ENCODE peak calls at places on chromosomes 6 and 20, in four cellular contexts. One of them, this sample, is unnamed.

GRCh38 chr6:170452767-170453545 is 100.2 kb downstream of the PSMB1 start:
- DNase-seq in occipital lobe: no peak
- DNase-seq in mesendoderm: no peak
- DNase-seq in hypothalamus: no peak
- DNase-seq in this sample: no peak

GRCh38 chr6:36682328-36683144 is 4.0 kb downstream of the CDKN1A start:
- DNase-seq in occipital lobe: no peak
- DNase-seq in mesendoderm: peak; percentile 53
- DNase-seq in hypothalamus: no peak
- DNase-seq in this sample: peak; percentile 78

GRCh38 chr6:167760979-167761793 is 65.5 kb upstream of the AFDN start:
- DNase-seq in occipital lobe: no peak
- DNase-seq in mesendoderm: no peak
- DNase-seq in hypothalamus: peak; percentile 29
- DNase-seq in this sample: no peak

GRCh38 chr6:52653151-52653550 is 17.8 kb upstream of the TMEM14A start:
- DNase-seq in occipital lobe: no peak
- DNase-seq in mesendoderm: no peak
- DNase-seq in hypothalamus: no peak
- DNase-seq in this sample: no peak

GRCh38 chr6:130625825-130626500 is 201.2 kb upstream of the SMLR1 start:
- DNase-seq in occipital lobe: no peak
- DNase-seq in mesendoderm: peak; percentile 6
- DNase-seq in hypothalamus: no peak
- DNase-seq in this sample: peak; percentile 20

GRCh38 chr6:48087448-48087847 is 23.5 kb downstream of the PTCHD4 start:
- DNase-seq in occipital lobe: no peak
- DNase-seq in mesendoderm: peak; percentile 16
- DNase-seq in hypothalamus: no peak
- DNase-seq in this sample: no peak

GRCh38 chr6:30840922-30841643 is 43.2 kb upstream of the DDR1 start:
- DNase-seq in occipital lobe: no peak
- DNase-seq in mesendoderm: no peak
- DNase-seq in hypothalamus: no peak
- DNase-seq in this sample: no peak

GRCh38 chr6:137729866-137730629 is 137.0 kb upstream of the TNFAIP3 start:
- DNase-seq in occipital lobe: no peak
- DNase-seq in mesendoderm: no peak
- DNase-seq in hypothalamus: no peak
- DNase-seq in this sample: no peak

GRCh38 chr6:71038966-71039365 is 82.1 kb upstream of the B3GAT2 start:
- DNase-seq in occipital lobe: no peak
- DNase-seq in mesendoderm: no peak
- DNase-seq in hypothalamus: no peak
- DNase-seq in this sample: no peak

GRCh38 chr6:33882154-33882553 is 78.4 kb upstream of the MLN start:
- DNase-seq in occipital lobe: no peak
- DNase-seq in mesendoderm: no peak
- DNase-seq in hypothalamus: no peak
- DNase-seq in this sample: no peak

GRCh38 chr20:4160761-4161305 is 145.5 kb upstream of the RNF24 start:
- DNase-seq in occipital lobe: no peak
- DNase-seq in mesendoderm: no peak
- DNase-seq in hypothalamus: peak; percentile 84
- DNase-seq in this sample: peak; percentile 63

GRCh38 chr20:62476074-62476838 is 461 bp upstream of the GATA5 start:
- DNase-seq in occipital lobe: no peak
- DNase-seq in mesendoderm: peak; percentile 47
- DNase-seq in hypothalamus: no peak
- DNase-seq in this sample: no peak

GRCh38 chr20:20702330-20703245 is 9.9 kb downstream of the RALGAPA2 start:
- DNase-seq in occipital lobe: no peak
- DNase-seq in mesendoderm: no peak
- DNase-seq in hypothalamus: no peak
- DNase-seq in this sample: no peak

GRCh38 chr6:30719356-30719755 is 796 bp upstream of the TUBB start:
- DNase-seq in occipital lobe: no peak
- DNase-seq in mesendoderm: no peak
- DNase-seq in hypothalamus: no peak
- DNase-seq in this sample: no peak

GRCh38 chr6:83867527-83868161 is 8.2 kb downstream of the CYB5R4 start:
- DNase-seq in occipital lobe: peak; percentile 5
- DNase-seq in mesendoderm: peak; percentile 73
- DNase-seq in hypothalamus: no peak
- DNase-seq in this sample: no peak

GRCh38 chr20:37295001-37295400 is 5.5 kb downstream of the MANBAL start:
- DNase-seq in occipital lobe: no peak
- DNase-seq in mesendoderm: peak; percentile 91
- DNase-seq in hypothalamus: no peak
- DNase-seq in this sample: peak; percentile 18

GRCh38 chr6:161744211-161745067 is 470.6 kb upstream of the AGPAT4 start:
- DNase-seq in occipital lobe: no peak
- DNase-seq in mesendoderm: no peak
- DNase-seq in hypothalamus: no peak
- DNase-seq in this sample: no peak

GRCh38 chr6:7085911-7086310 is 21.9 kb upstream of the RREB1 start:
- DNase-seq in occipital lobe: no peak
- DNase-seq in mesendoderm: no peak
- DNase-seq in hypothalamus: no peak
- DNase-seq in this sample: no peak

GRCh38 chr20:3209023-3209945 is at the start of gene ITPA:
- DNase-seq in occipital lobe: peak; percentile 41
- DNase-seq in mesendoderm: peak; percentile 68
- DNase-seq in hypothalamus: peak; percentile 64
- DNase-seq in this sample: peak; percentile 69

GRCh38 chr6:27096834-27097511 is 150.5 kb upstream of the PRSS16 start:
- DNase-seq in occipital lobe: no peak
- DNase-seq in mesendoderm: peak; percentile 91
- DNase-seq in hypothalamus: no peak
- DNase-seq in this sample: peak; percentile 59

GRCh38 chr6:38173909-38174308 is 354.4 kb downstream of the ZFAND3 start:
- DNase-seq in occipital lobe: no peak
- DNase-seq in mesendoderm: no peak
- DNase-seq in hypothalamus: no peak
- DNase-seq in this sample: no peak

GRCh38 chr6:167548451-167548850 is 223.6 kb downstream of the TTLL2 start:
- DNase-seq in occipital lobe: no peak
- DNase-seq in mesendoderm: no peak
- DNase-seq in hypothalamus: no peak
- DNase-seq in this sample: no peak

GRCh38 chr6:35775031-35775430 is 1.4 kb upstream of the CLPSL2 start:
- DNase-seq in occipital lobe: no peak
- DNase-seq in mesendoderm: no peak
- DNase-seq in hypothalamus: no peak
- DNase-seq in this sample: no peak

This sample was measured in activated naive CD4-positive, alpha-beta T cell treated with anti-CD3 and anti-CD28 coated beads, Interleukin-2, amount 50 U/mL, for 72 hours.